ENCODE peak calls at places on chromosomes 5 and 9, in eight cellular contexts. One of them, this sample, is unnamed.

GRCh38 chr5:1161108-1161831 is 40.1 kb upstream of the SLC6A19 start:
- DNase-seq in mammary epithelial cell: peak
- DNase-seq in tibial artery: no peak
- DNase-seq in RWPE1: peak
- DNase-seq in body of pancreas: peak
- DNase-seq in bronchial epithelial cell: peak
- DNase-seq in HCT116: peak
- DNase-seq in CD4-positive, alpha-beta T cell: no peak
- DNase-seq in this sample: no peak

GRCh38 chr9:75265525-75265972 is 177.2 kb downstream of the OSTF1 start:
- DNase-seq in mammary epithelial cell: peak
- DNase-seq in tibial artery: peak
- DNase-seq in RWPE1: peak
- DNase-seq in body of pancreas: peak
- DNase-seq in bronchial epithelial cell: peak
- DNase-seq in HCT116: peak
- DNase-seq in CD4-positive, alpha-beta T cell: peak
- DNase-seq in this sample: no peak

GRCh38 chr9:130060296-130060695 is 6.6 kb downstream of the GPR107 start:
- DNase-seq in mammary epithelial cell: no peak
- DNase-seq in tibial artery: no peak
- DNase-seq in RWPE1: no peak
- DNase-seq in body of pancreas: no peak
- DNase-seq in bronchial epithelial cell: no peak
- DNase-seq in HCT116: no peak
- DNase-seq in CD4-positive, alpha-beta T cell: no peak
- DNase-seq in this sample: no peak

GRCh38 chr9:97723819-97724218 is 26.7 kb upstream of the XPA start:
- DNase-seq in mammary epithelial cell: peak
- DNase-seq in tibial artery: no peak
- DNase-seq in RWPE1: peak
- DNase-seq in body of pancreas: no peak
- DNase-seq in bronchial epithelial cell: peak
- DNase-seq in HCT116: no peak
- DNase-seq in CD4-positive, alpha-beta T cell: no peak
- DNase-seq in this sample: no peak

GRCh38 chr5:38755171-38755570 is 90.6 kb upstream of the OSMR start:
- DNase-seq in mammary epithelial cell: peak
- DNase-seq in tibial artery: no peak
- DNase-seq in RWPE1: no peak
- DNase-seq in body of pancreas: no peak
- DNase-seq in bronchial epithelial cell: peak
- DNase-seq in HCT116: no peak
- DNase-seq in CD4-positive, alpha-beta T cell: no peak
- DNase-seq in this sample: no peak

GRCh38 chr5:3606121-3606831 is 10.6 kb downstream of the IRX1 start:
- DNase-seq in mammary epithelial cell: no peak
- DNase-seq in tibial artery: no peak
- DNase-seq in RWPE1: no peak
- DNase-seq in body of pancreas: no peak
- DNase-seq in bronchial epithelial cell: no peak
- DNase-seq in HCT116: no peak
- DNase-seq in CD4-positive, alpha-beta T cell: no peak
- DNase-seq in this sample: no peak

GRCh38 chr9:112194969-112195431 is 19.9 kb upstream of the SUSD1 start:
- DNase-seq in mammary epithelial cell: no peak
- DNase-seq in tibial artery: no peak
- DNase-seq in RWPE1: no peak
- DNase-seq in body of pancreas: no peak
- DNase-seq in bronchial epithelial cell: no peak
- DNase-seq in HCT116: no peak
- DNase-seq in CD4-positive, alpha-beta T cell: no peak
- DNase-seq in this sample: no peak

GRCh38 chr9:137269231-137269772 is 8.2 kb upstream of the TOR4A start:
- DNase-seq in mammary epithelial cell: no peak
- DNase-seq in tibial artery: peak
- DNase-seq in RWPE1: no peak
- DNase-seq in body of pancreas: peak
- DNase-seq in bronchial epithelial cell: peak
- DNase-seq in HCT116: no peak
- DNase-seq in CD4-positive, alpha-beta T cell: no peak
- DNase-seq in this sample: no peak

GRCh38 chr9:35826071-35826701 is 2.3 kb downstream of the FAM221B start:
- DNase-seq in mammary epithelial cell: peak
- DNase-seq in tibial artery: no peak
- DNase-seq in RWPE1: peak
- DNase-seq in body of pancreas: peak
- DNase-seq in bronchial epithelial cell: peak
- DNase-seq in HCT116: peak
- DNase-seq in CD4-positive, alpha-beta T cell: no peak
- DNase-seq in this sample: no peak

GRCh38 chr9:94084314-94084713 is at the start of gene PTPDC1:
- DNase-seq in mammary epithelial cell: peak
- DNase-seq in tibial artery: no peak
- DNase-seq in RWPE1: peak
- DNase-seq in body of pancreas: no peak
- DNase-seq in bronchial epithelial cell: peak
- DNase-seq in HCT116: peak
- DNase-seq in CD4-positive, alpha-beta T cell: no peak
- DNase-seq in this sample: no peak

GRCh38 chr5:137264041-137264440 is 235.1 kb downstream of the SPOCK1 start:
- DNase-seq in mammary epithelial cell: no peak
- DNase-seq in tibial artery: no peak
- DNase-seq in RWPE1: no peak
- DNase-seq in body of pancreas: no peak
- DNase-seq in bronchial epithelial cell: no peak
- DNase-seq in HCT116: no peak
- DNase-seq in CD4-positive, alpha-beta T cell: no peak
- DNase-seq in this sample: no peak

GRCh38 chr9:136327313-136327971 is at the start of gene GPSM1:
- DNase-seq in mammary epithelial cell: no peak
- DNase-seq in tibial artery: peak
- DNase-seq in RWPE1: peak
- DNase-seq in body of pancreas: peak
- DNase-seq in bronchial epithelial cell: no peak
- DNase-seq in HCT116: no peak
- DNase-seq in CD4-positive, alpha-beta T cell: peak
- DNase-seq in this sample: no peak

GRCh38 chr5:537098-537497 is 12.8 kb upstream of the SLC9A3 start:
- DNase-seq in mammary epithelial cell: no peak
- DNase-seq in tibial artery: no peak
- DNase-seq in RWPE1: no peak
- DNase-seq in body of pancreas: no peak
- DNase-seq in bronchial epithelial cell: no peak
- DNase-seq in HCT116: no peak
- DNase-seq in CD4-positive, alpha-beta T cell: no peak
- DNase-seq in this sample: peak

GRCh38 chr5:81803812-81804211 is 52.9 kb upstream of the SSBP2 start:
- DNase-seq in mammary epithelial cell: no peak
- DNase-seq in tibial artery: no peak
- DNase-seq in RWPE1: no peak
- DNase-seq in body of pancreas: no peak
- DNase-seq in bronchial epithelial cell: no peak
- DNase-seq in HCT116: no peak
- DNase-seq in CD4-positive, alpha-beta T cell: no peak
- DNase-seq in this sample: no peak

GRCh38 chr5:90408571-90409317 is 812 bp downstream of the CETN3 start:
- DNase-seq in mammary epithelial cell: peak
- DNase-seq in tibial artery: no peak
- DNase-seq in RWPE1: no peak
- DNase-seq in body of pancreas: no peak
- DNase-seq in bronchial epithelial cell: peak
- DNase-seq in HCT116: no peak
- DNase-seq in CD4-positive, alpha-beta T cell: no peak
- DNase-seq in this sample: no peak

GRCh38 chr9:86503926-86504325 is 149.7 kb upstream of the TUT7 start:
- DNase-seq in mammary epithelial cell: no peak
- DNase-seq in tibial artery: no peak
- DNase-seq in RWPE1: no peak
- DNase-seq in body of pancreas: no peak
- DNase-seq in bronchial epithelial cell: no peak
- DNase-seq in HCT116: no peak
- DNase-seq in CD4-positive, alpha-beta T cell: no peak
- DNase-seq in this sample: no peak

GRCh38 chr5:124132843-124133242 is 613.6 kb downstream of the ZNF608 start:
- DNase-seq in mammary epithelial cell: peak
- DNase-seq in tibial artery: no peak
- DNase-seq in RWPE1: peak
- DNase-seq in body of pancreas: peak
- DNase-seq in bronchial epithelial cell: peak
- DNase-seq in HCT116: no peak
- DNase-seq in CD4-positive, alpha-beta T cell: no peak
- DNase-seq in this sample: no peak

GRCh38 chr5:142883025-142883424 is 112.8 kb downstream of the ARHGAP26 start:
- DNase-seq in mammary epithelial cell: no peak
- DNase-seq in tibial artery: peak
- DNase-seq in RWPE1: no peak
- DNase-seq in body of pancreas: peak
- DNase-seq in bronchial epithelial cell: no peak
- DNase-seq in HCT116: no peak
- DNase-seq in CD4-positive, alpha-beta T cell: no peak
- DNase-seq in this sample: no peak

GRCh38 chr5:172245823-172246222 is 37.7 kb downstream of the UBTD2 start:
- DNase-seq in mammary epithelial cell: no peak
- DNase-seq in tibial artery: no peak
- DNase-seq in RWPE1: no peak
- DNase-seq in body of pancreas: no peak
- DNase-seq in bronchial epithelial cell: no peak
- DNase-seq in HCT116: no peak
- DNase-seq in CD4-positive, alpha-beta T cell: no peak
- DNase-seq in this sample: no peak

GRCh38 chr5:6712582-6713273 is 504 bp upstream of the TENT4A start:
- DNase-seq in mammary epithelial cell: peak
- DNase-seq in tibial artery: peak
- DNase-seq in RWPE1: peak
- DNase-seq in body of pancreas: peak
- DNase-seq in bronchial epithelial cell: peak
- DNase-seq in HCT116: peak
- DNase-seq in CD4-positive, alpha-beta T cell: no peak
- DNase-seq in this sample: no peak
- TF ChIP-seq CTCF in mammary epithelial cell: no peak
- TF ChIP-seq CTCF in tibial artery: no peak
- TF ChIP-seq CTCF in RWPE1: no peak
- TF ChIP-seq CTCF in body of pancreas: no peak
- TF ChIP-seq CTCF in bronchial epithelial cell: peak
- TF ChIP-seq CTCF in HCT116: no peak
- TF ChIP-seq CTCF in CD4-positive, alpha-beta T cell: no peak
- TF ChIP-seq CTCF in this sample: peak

GRCh38 chr9:78298046-78298511 is 1.2 kb downstream of the PSAT1 start:
- DNase-seq in mammary epithelial cell: no peak
- DNase-seq in tibial artery: no peak
- DNase-seq in RWPE1: peak
- DNase-seq in body of pancreas: no peak
- DNase-seq in bronchial epithelial cell: no peak
- DNase-seq in HCT116: no peak
- DNase-seq in CD4-positive, alpha-beta T cell: no peak
- DNase-seq in this sample: no peak

GRCh38 chr9:78296208-78296892 is 575 bp upstream of the PSAT1 start:
- DNase-seq in mammary epithelial cell: peak
- DNase-seq in tibial artery: no peak
- DNase-seq in RWPE1: peak
- DNase-seq in body of pancreas: peak
- DNase-seq in bronchial epithelial cell: peak
- DNase-seq in HCT116: no peak
- DNase-seq in CD4-positive, alpha-beta T cell: no peak
- DNase-seq in this sample: no peak

GRCh38 chr9:78295731-78296130 is 1.2 kb upstream of the PSAT1 start:
- DNase-seq in mammary epithelial cell: no peak
- DNase-seq in tibial artery: no peak
- DNase-seq in RWPE1: no peak
- DNase-seq in body of pancreas: no peak
- DNase-seq in bronchial epithelial cell: no peak
- DNase-seq in HCT116: no peak
- DNase-seq in CD4-positive, alpha-beta T cell: no peak
- DNase-seq in this sample: no peak

GRCh38 chr9:78297672-78297961 is 692 bp downstream of the PSAT1 start:
- DNase-seq in mammary epithelial cell: no peak
- DNase-seq in tibial artery: no peak
- DNase-seq in RWPE1: no peak
- DNase-seq in body of pancreas: no peak
- DNase-seq in bronchial epithelial cell: peak
- DNase-seq in HCT116: no peak
- DNase-seq in CD4-positive, alpha-beta T cell: no peak
- DNase-seq in this sample: no peak

GRCh38 chr9:78296893-78297671 is at the start of gene PSAT1:
- DNase-seq in mammary epithelial cell: peak
- DNase-seq in tibial artery: peak
- DNase-seq in RWPE1: peak
- DNase-seq in body of pancreas: peak
- DNase-seq in bronchial epithelial cell: peak
- DNase-seq in HCT116: peak
- DNase-seq in CD4-positive, alpha-beta T cell: peak
- DNase-seq in this sample: peak
- TF ChIP-seq CTCF in mammary epithelial cell: no peak
- TF ChIP-seq CTCF in tibial artery: no peak
- TF ChIP-seq CTCF in RWPE1: no peak
- TF ChIP-seq CTCF in body of pancreas: no peak
- TF ChIP-seq CTCF in bronchial epithelial cell: peak
- TF ChIP-seq CTCF in HCT116: no peak
- TF ChIP-seq CTCF in CD4-positive, alpha-beta T cell: no peak
- TF ChIP-seq CTCF in this sample: peak

GRCh38 chr5:97735209-97735608 is 552.2 kb upstream of the RIOK2 start:
- DNase-seq in mammary epithelial cell: peak
- DNase-seq in tibial artery: no peak
- DNase-seq in RWPE1: peak
- DNase-seq in body of pancreas: no peak
- DNase-seq in bronchial epithelial cell: peak
- DNase-seq in HCT116: no peak
- DNase-seq in CD4-positive, alpha-beta T cell: no peak
- DNase-seq in this sample: no peak

GRCh38 chr5:97737608-97738007 is 554.6 kb upstream of the RIOK2 start:
- DNase-seq in mammary epithelial cell: no peak
- DNase-seq in tibial artery: no peak
- DNase-seq in RWPE1: no peak
- DNase-seq in body of pancreas: no peak
- DNase-seq in bronchial epithelial cell: no peak
- DNase-seq in HCT116: no peak
- DNase-seq in CD4-positive, alpha-beta T cell: no peak
- DNase-seq in this sample: no peak
- TF ChIP-seq CTCF in mammary epithelial cell: no peak
- TF ChIP-seq CTCF in tibial artery: no peak
- TF ChIP-seq CTCF in RWPE1: no peak
- TF ChIP-seq CTCF in body of pancreas: no peak
- TF ChIP-seq CTCF in bronchial epithelial cell: no peak
- TF ChIP-seq CTCF in HCT116: no peak
- TF ChIP-seq CTCF in CD4-positive, alpha-beta T cell: no peak
- TF ChIP-seq CTCF in this sample: no peak

GRCh38 chr5:7801898-7802614 is 48.9 kb downstream of the CFAP90 start:
- DNase-seq in mammary epithelial cell: no peak
- DNase-seq in tibial artery: no peak
- DNase-seq in RWPE1: no peak
- DNase-seq in body of pancreas: no peak
- DNase-seq in bronchial epithelial cell: no peak
- DNase-seq in HCT116: no peak
- DNase-seq in CD4-positive, alpha-beta T cell: no peak
- DNase-seq in this sample: no peak

GRCh38 chr5:7802855-7803254 is 48.1 kb downstream of the CFAP90 start:
- DNase-seq in mammary epithelial cell: peak
- DNase-seq in tibial artery: no peak
- DNase-seq in RWPE1: peak
- DNase-seq in body of pancreas: no peak
- DNase-seq in bronchial epithelial cell: peak
- DNase-seq in HCT116: no peak
- DNase-seq in CD4-positive, alpha-beta T cell: no peak
- DNase-seq in this sample: no peak

GRCh38 chr5:7808998-7809397 is 41.9 kb downstream of the CFAP90 start:
- DNase-seq in mammary epithelial cell: no peak
- DNase-seq in tibial artery: no peak
- DNase-seq in RWPE1: no peak
- DNase-seq in body of pancreas: no peak
- DNase-seq in bronchial epithelial cell: no peak
- DNase-seq in HCT116: no peak
- DNase-seq in CD4-positive, alpha-beta T cell: no peak
- DNase-seq in this sample: no peak

GRCh38 chr5:7805379-7805778 is 45.6 kb downstream of the CFAP90 start:
- DNase-seq in mammary epithelial cell: no peak
- DNase-seq in tibial artery: no peak
- DNase-seq in RWPE1: no peak
- DNase-seq in body of pancreas: no peak
- DNase-seq in bronchial epithelial cell: no peak
- DNase-seq in HCT116: peak
- DNase-seq in CD4-positive, alpha-beta T cell: no peak
- DNase-seq in this sample: no peak
- TF ChIP-seq CTCF in mammary epithelial cell: no peak
- TF ChIP-seq CTCF in tibial artery: no peak
- TF ChIP-seq CTCF in RWPE1: no peak
- TF ChIP-seq CTCF in body of pancreas: no peak
- TF ChIP-seq CTCF in bronchial epithelial cell: peak
- TF ChIP-seq CTCF in HCT116: peak
- TF ChIP-seq CTCF in CD4-positive, alpha-beta T cell: no peak
- TF ChIP-seq CTCF in this sample: peak

This sample was measured in chondrocyte.